ENCODE peak calls at places on chromosomes 3 and 15, in six cellular contexts. I is Peyer's patch, O is fibroblast of lung, G is activated B cell treated with CpG ODN at 0.5 μM for 24 hours, S is sigmoid colon, B is MM.1S. A is an unnamed sample.

GRCh38 chr3:126743781-126744180 is 39.7 kb downstream of the CHCHD6 start:
- DNase-seq in I (no peak), O (no peak), G (no peak), S (no peak), B (no peak), A (no peak)

GRCh38 chr3:12490547-12490946 is 6.3 kb downstream of the TSEN2 start:
- DNase-seq in I (no peak), O (no peak), G (no peak), S (no peak), B (no peak), A (no peak)

GRCh38 chr3:52190294-52190841 is 7.6 kb upstream of the ALAS1 start:
- DNase-seq in I (no peak), O (peak), G (no peak), S (no peak), B (no peak), A (no peak)

GRCh38 chr3:49279376-49279775 is 2.3 kb upstream of the C3orf62 start:
- DNase-seq in I (no peak), O (no peak), G (no peak), S (no peak), B (no peak), A (no peak)

GRCh38 chr15:31352911-31353811 is 26.5 kb downstream of the KLF13 start:
- DNase-seq in I (peak), O (peak), G (peak), S (peak), B (peak), A (no peak)

GRCh38 chr3:36969540-36970432 is 23.1 kb downstream of the EPM2AIP1 start:
- DNase-seq in I (peak), O (peak), G (peak), S (no peak), B (no peak), A (no peak)

GRCh38 chr3:31810991-31811433 is 170.1 kb downstream of the OSBPL10 start:
- DNase-seq in I (peak), O (no peak), G (no peak), S (no peak), B (no peak), A (no peak)

GRCh38 chr3:126959921-126960603 is 22.9 kb upstream of the PLXNA1 start:
- DNase-seq in I (no peak), O (peak), G (no peak), S (peak), B (no peak), A (no peak)

GRCh38 chr3:62161306-62161705 is 212.0 kb downstream of the FEZF2 start:
- DNase-seq in I (no peak), O (peak), G (no peak), S (no peak), B (no peak), A (no peak)

GRCh38 chr15:59345326-59345725 is 27.3 kb downstream of the MYO1E start:
- DNase-seq in I (no peak), O (no peak), G (no peak), S (no peak), B (no peak), A (no peak)

GRCh38 chr3:171028779-171029232 is 2.3 kb upstream of the SLC2A2 start:
- DNase-seq in I (no peak), O (peak), G (no peak), S (no peak), B (no peak), A (no peak)

GRCh38 chr3:197882580-197882979 is 67.4 kb upstream of the RPL35A start:
- DNase-seq in I (no peak), O (no peak), G (no peak), S (no peak), B (no peak), A (no peak)

GRCh38 chr15:84749111-84749991 is 959 bp downstream of the ZNF592 start:
- DNase-seq in I (peak), O (peak), G (peak), S (peak), B (peak), A (peak)

GRCh38 chr3:89113344-89113743 is 5.9 kb downstream of the EPHA3 start:
- DNase-seq in I (no peak), O (no peak), G (no peak), S (no peak), B (no peak), A (no peak)

GRCh38 chr3:118803096-118803476 is 231.6 kb downstream of the IGSF11 start:
- DNase-seq in I (no peak), O (no peak), G (no peak), S (no peak), B (no peak), A (no peak)

GRCh38 chr3:118806423-118806822 is 228.2 kb downstream of the IGSF11 start:
- DNase-seq in I (no peak), O (no peak), G (no peak), S (no peak), B (no peak), A (no peak)

GRCh38 chr3:118802325-118803095 is 232.1 kb downstream of the IGSF11 start:
- DNase-seq in I (no peak), O (no peak), G (no peak), S (no peak), B (no peak), A (no peak)

GRCh38 chr3:118801899-118802298 is 232.7 kb downstream of the IGSF11 start:
- DNase-seq in I (no peak), O (no peak), G (no peak), S (no peak), B (no peak), A (no peak)

GRCh38 chr3:118804959-118805358 is 229.7 kb downstream of the IGSF11 start:
- DNase-seq in I (no peak), O (no peak), G (no peak), S (no peak), B (no peak), A (no peak)
- TF ChIP-seq CTCF in I (no peak), O (no peak), G (no peak), S (no peak), B (no peak), A (no peak)

DNA sequence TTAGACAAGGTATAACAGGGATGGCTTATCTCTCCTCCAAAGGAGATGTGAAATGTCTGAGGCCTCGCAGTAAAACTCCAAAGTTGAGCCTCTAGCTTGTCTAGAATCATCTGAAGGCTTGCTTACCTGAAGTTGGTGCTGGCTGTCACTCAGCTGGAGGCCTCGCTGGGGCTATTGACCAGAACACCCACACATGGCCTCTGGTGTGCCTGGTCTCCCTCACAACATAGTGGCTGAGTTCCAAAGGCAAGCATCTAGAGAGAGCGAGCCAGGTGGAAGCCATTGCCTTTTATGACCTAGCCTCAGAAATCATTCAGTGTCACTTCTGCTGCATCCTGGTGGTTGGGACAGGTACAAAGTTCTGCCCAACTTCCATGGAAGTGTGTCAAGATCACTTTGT is 17.4 kb upstream of the RNU6-1 start:
- DNase-seq in I (no peak), O (no peak), G (no peak), S (no peak), B (no peak), A (no peak)
- TF ChIP-seq CTCF in I (no peak), O (no peak), G (no peak), S (no peak), B (no peak), A (no peak)

DNA sequence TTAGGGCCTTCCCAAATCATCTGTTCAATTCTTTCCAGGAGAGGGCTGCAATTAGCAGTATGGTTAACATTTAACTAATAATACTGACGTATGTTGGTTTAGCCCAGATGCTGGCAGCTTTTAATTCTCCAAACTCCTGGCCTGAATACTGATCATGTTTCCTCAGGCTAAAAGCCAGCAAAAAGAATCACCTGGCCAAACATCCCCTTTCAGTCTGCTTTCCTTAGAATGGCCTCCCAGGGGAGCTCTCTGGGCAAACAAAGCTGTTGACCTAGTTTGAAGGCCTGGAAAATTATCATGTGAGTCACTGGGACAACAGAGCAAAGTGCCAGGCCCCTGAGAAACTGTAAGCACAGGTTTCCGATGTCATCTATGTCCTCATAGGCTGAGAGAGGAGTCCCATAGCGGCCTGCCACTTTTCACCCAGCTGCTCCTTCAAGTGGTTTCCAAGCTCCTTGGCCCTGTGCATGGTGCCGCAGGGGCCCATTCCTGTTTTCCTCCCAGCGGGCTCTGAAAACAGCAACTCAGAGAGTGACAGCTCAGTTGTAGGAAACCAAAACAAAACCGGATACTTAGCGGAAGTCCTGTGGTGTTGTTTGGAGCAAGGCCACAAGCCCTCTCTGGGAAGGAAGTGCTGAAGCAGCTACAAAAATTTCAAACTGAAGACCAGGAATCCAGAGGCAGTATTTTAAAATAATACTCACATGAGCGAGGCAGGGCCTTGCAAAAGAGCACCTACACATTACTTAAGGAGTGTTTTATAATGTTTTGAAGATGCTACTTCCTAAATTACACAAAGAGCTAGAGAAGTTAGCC is 36.5 kb upstream of the RAB11A start:
- DNase-seq in I (peak), O (peak), G (peak), S (peak), B (peak), A (no peak)
- TF ChIP-seq CTCF in I (peak), O (peak), G (no peak), S (no peak), B (no peak), A (no peak)

GRCh38 chr3:150384517-150385212 is 23.4 kb upstream of the TSC22D2 start:
- DNase-seq in I (peak), O (peak), G (peak), S (no peak), B (peak), A (no peak)
- TF ChIP-seq CTCF in I (peak), O (no peak), G (no peak), S (no peak), B (peak), A (peak)

GRCh38 chr15:49521802-49522201 is 98.8 kb downstream of the FGF7 start:
- DNase-seq in I (no peak), O (no peak), G (no peak), S (no peak), B (no peak), A (no peak)
- TF ChIP-seq CTCF in I (no peak), O (no peak), G (no peak), S (no peak), B (peak), A (no peak)

DNA sequence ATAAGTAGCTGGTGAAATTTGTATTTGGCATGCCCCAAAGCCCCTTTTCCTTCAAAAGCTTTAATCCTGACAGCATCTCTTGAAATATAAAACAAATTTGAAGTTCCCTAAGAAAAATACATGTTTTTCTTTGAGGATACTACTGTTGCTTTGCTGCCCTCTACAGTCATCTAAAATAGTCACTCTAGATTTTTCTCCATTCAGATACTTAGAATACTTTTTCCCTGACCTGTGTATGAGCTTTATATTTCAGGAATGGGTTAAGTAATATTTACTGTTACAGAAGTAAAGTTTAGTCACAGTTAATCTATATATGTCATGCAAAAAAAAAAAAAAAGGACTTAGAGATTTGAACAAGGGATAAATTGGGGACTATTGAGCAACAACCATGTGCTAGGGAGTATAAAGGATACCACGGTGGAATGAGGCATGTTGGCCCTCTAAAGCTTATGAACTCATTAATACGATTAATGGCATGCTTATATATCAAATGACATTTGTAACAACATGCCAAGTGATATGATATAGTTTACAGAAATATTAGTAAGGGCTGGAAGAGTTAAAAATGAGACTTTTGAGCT is 8.8 kb downstream of the NECTIN3 start:
- DNase-seq in I (no peak), O (peak), G (no peak), S (no peak), B (peak), A (no peak)
- TF ChIP-seq CTCF in I (peak), O (no peak), G (no peak), S (no peak), B (peak), A (peak)

DNA sequence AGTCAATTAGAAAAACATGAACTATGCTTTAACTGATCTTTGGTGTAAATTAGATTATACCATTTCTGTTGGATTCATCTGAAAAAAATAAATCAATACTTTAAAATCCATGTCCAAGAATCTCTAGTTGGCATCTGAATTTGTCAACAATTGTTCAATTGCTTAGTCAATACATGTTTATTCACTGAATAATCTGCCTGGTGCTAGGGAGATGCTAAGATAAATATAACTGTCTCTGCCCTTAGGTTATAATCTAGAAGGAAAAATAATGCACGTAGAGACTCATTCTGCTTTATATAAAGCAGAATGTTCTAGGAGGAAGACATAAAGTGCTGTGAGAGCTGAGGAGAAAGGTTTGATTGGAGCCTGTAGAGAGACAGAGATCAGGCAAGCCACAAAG is 537.2 kb upstream of the IL12A start:
- DNase-seq in I (no peak), O (no peak), G (no peak), S (no peak), B (no peak), A (no peak)
- TF ChIP-seq CTCF in I (no peak), O (no peak), G (no peak), S (no peak), B (no peak), A (no peak)

A was measured in mesothelial cell of epicardium.